ENCODE peak calls at places on chromosomes 13 and 19, in four cellular contexts. K is substantia nigra, P is fibroblast of pulmonary artery, H is BE2C. Y is an unnamed sample.

GRCh38 chr19:13537454-13537853 is 31.2 kb upstream of the CACNA1A start:
- DNase-seq in H (peak; percentile 66), K (no peak), P (no peak), Y (no peak)

GRCh38 chr13:113411216-113412023 is 41.9 kb downstream of the ADPRHL1 start:
- DNase-seq in H (no peak), K (no peak), P (peak; percentile 70), Y (no peak)

GRCh38 chr13:110949116-110949515 is 34.2 kb upstream of the ANKRD10 start:
- DNase-seq in H (no peak), K (no peak), P (no peak), Y (no peak)

GRCh38 chr19:7326105-7326877 is 22.4 kb upstream of the ARHGEF18 start:
- DNase-seq in H (peak; percentile 32), K (no peak), P (peak; percentile 21), Y (no peak)

GRCh38 chr13:59568306-59568705 is 595.4 kb downstream of the DIAPH3 start:
- DNase-seq in K (no peak), H (no peak), P (no peak), Y (no peak)

GRCh38 chr19:45016388-45017314 is 15.4 kb downstream of the RELB start:
- DNase-seq in K (peak; percentile 67), H (peak; percentile 84), P (peak; percentile 74), Y (peak; percentile 76)

GRCh38 chr19:51729781-51730180 is 6.0 kb upstream of the HAS1 start:
- DNase-seq in H (no peak), K (no peak), P (peak; percentile 49), Y (no peak)

GRCh38 chr19:34165295-34165738 is 7.0 kb upstream of the LSM14A start:
- DNase-seq in H (no peak), K (no peak), P (no peak), Y (no peak)

GRCh38 chr19:35056513-35057063 is 15.1 kb downstream of the HPN start:
- DNase-seq in H (no peak), P (no peak), K (no peak), Y (no peak)